ENCODE peak calls at places on chromosomes 11 and 22, in four cellular contexts. T is GM12878, K is K562, L is HepG2. M is an unnamed sample.

GRCh38 chr11:12943276-12943675 is 65.8 kb upstream of the RASSF10 start:
- DNase-seq in T (no peak), K (no peak), L (no peak), M (no peak)

GRCh38 chr11:13105237-13105844 is 96.2 kb downstream of the RASSF10 start:
- DNase-seq in T (no peak), K (peak), L (no peak), M (peak)

GRCh38 chr22:19407649-19408606 is 23.6 kb downstream of the HIRA start:
- DNase-seq in T (no peak), K (peak), L (no peak), M (peak)

GRCh38 chr11:120137611-120138521 is at the start of gene TRIM29:
- DNase-seq in T (no peak), K (no peak), L (no peak), M (peak)

GRCh38 chr11:8098879-8099278 is 17.9 kb downstream of the TUB start:
- DNase-seq in T (no peak), K (no peak), L (no peak), M (no peak)

GRCh38 chr11:45638051-45638450 is 27.4 kb downstream of the CHST1 start:
- DNase-seq in T (no peak), K (no peak), L (no peak), M (no peak)

GRCh38 chr11:13963949-13964770 is 1.6 kb downstream of the SPON1 start:
- DNase-seq in T (no peak), K (no peak), L (no peak), M (peak)

GRCh38 chr11:60974726-60975125 is 3.2 kb downstream of the CD6 start:
- DNase-seq in T (no peak), K (no peak), L (no peak), M (peak)

GRCh38 chr11:105524286-105524685 is 85.6 kb upstream of the GRIA4 start:
- DNase-seq in T (no peak), K (no peak), L (no peak), M (no peak)

GRCh38 chr11:97751952-97752351 is 1268.8 kb upstream of the CNTN5 start:
- DNase-seq in T (no peak), K (no peak), L (no peak), M (no peak)

GRCh38 chr11:124898711-124899110 is 1.0 kb upstream of the ROBO4 start:
- DNase-seq in T (no peak), K (no peak), L (peak), M (peak)
- TF ChIP-seq SMC3 in T (no peak), K (no peak), L (no peak), M (no peak)

DNA sequence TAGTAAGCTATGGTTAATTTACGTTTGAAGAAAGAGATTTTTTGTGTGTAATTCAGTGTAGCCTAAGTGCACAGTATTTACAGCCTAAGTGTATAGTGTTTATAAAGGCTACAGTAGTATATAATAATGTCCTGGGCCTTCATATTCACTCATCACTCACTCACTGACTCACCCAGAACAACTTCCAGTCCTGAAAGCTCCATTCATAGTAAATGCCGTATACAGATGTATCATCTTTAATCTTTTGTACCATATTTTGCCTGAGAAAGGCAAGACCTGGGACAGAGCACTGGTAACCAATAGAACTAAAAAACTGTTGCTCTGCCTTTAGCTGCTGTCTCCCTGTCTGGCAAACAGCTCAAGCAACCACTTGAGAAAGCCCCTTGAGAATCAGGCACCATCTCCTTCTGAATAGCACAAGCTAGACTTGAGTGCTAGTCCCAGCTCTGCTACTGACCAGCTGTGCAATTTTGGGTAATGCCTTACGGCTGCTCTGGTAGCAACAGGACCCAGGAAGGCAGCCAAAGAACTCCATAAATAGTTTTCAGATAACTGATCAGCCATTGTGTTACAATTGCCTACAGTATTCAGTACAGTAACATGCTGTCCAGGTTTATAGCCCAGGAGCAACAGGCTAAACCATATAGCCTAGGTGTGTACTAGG is 131.3 kb downstream of the KCNC1 start:
- DNase-seq in T (no peak), K (no peak), L (no peak), M (no peak)
- TF ChIP-seq NFIC in T (no peak), K (no peak), L (no peak), M (no peak)

GRCh38 chr22:35997438-35997837 is 31.2 kb downstream of the RBFOX2 start:
- DNase-seq in T (no peak), K (no peak), L (no peak), M (no peak)
- TF ChIP-seq SMC3 in T (no peak), K (no peak), L (no peak), M (no peak)

GRCh38 chr11:65793625-65794400 is 7.0 kb downstream of the OVOL1 start:
- DNase-seq in T (no peak), K (no peak), L (no peak), M (peak)

GRCh38 chr11:65791719-65792213 is 4.9 kb downstream of the OVOL1 start:
- DNase-seq in T (peak), K (no peak), L (no peak), M (peak)

GRCh38 chr11:65794570-65795510 is 8.0 kb downstream of the OVOL1 start:
- DNase-seq in T (no peak), K (no peak), L (peak), M (no peak)

GRCh38 chr11:65792456-65792855 is 5.6 kb downstream of the OVOL1 start:
- DNase-seq in T (no peak), K (no peak), L (no peak), M (peak)

DNA sequence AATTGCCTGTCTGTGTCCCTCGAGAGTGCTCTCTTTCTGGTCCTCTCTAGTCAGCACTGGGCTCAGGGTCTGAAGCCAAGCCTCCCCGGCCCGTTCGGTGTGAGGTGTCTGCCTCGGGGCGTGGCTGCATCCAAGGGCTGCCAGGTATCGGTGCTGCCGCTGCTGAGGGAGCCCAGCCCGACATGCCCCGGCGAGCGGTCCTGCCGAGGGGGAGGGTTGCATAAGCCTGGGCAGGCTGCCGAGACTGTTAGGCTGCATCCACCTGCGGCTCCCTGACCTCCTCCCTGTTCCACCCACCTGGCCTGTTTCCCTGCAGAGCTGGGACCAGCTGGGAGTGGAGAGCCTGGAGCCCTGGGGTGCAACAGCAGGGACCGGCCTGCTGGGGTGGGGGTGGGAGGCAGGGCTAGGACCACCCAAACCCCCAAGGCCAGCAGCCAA is 6.3 kb downstream of the OVOL1 start:
- DNase-seq in T (no peak), K (no peak), L (no peak), M (peak)
- TF ChIP-seq NFIC in T (no peak), K (no peak), L (no peak), M (no peak)

DNA sequence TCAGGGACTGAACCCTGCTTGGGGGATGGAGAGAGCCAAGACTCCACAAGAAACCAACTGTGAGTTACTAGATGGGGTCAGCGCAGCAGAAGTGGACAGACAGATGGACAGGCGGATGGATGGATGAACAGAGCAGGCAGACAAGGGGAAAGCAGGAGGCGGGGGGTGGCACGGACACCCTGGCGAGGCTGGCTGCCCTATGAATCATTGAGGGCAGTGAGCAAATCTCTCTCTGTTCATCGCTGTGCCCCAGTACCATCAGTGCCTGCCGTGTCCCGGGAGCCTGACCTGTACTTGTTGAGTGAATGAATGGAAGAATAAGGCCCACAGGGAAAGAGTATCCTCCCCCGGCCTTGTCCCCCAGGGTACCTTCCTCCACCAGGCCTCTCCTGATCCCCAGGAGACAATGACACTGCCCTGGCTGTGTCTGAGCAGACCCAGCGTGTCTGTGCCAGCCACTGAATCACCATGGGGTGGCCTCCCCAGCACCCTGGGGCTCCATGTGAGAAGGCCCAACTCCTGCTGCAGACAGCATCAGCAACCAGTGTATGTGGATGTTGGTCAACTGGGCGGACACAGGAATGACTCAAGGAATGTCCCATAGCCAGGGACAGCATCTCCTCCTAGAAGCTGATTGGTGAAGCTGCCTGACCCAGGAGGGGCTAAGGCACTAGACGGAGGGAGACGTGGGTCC is 5.1 kb upstream of the KLHL35 start:
- DNase-seq in T (no peak), K (no peak), L (no peak), M (no peak)
- TF ChIP-seq SMC3 in T (no peak), K (no peak), L (no peak), M (no peak)

DNA sequence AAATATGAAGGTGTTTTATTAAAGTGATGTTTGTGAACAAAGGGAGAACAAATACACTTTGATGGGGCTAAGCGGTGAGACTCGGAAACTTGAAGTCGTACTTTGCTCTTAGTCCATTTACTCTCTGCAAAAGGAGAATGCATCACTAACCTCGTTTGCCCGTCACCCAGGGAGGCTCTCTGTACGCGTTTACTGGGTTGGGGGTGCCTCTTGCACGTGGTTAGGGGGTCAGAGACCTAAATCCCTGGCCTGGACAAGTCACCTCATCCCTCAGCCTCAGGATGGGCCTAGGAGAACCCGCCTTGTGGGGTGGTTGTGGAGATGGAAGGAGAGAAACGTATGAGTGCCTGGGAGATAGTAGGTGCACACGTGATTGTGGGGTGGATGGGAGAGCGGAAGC is 803 bp upstream of the IFT27 start:
- DNase-seq in T (no peak), K (no peak), L (no peak), M (no peak)
- TF ChIP-seq NFIC in T (no peak), K (no peak), L (no peak), M (no peak)